ENCODE peak calls at places on chromosomes 12 and 14, in nine cellular contexts. L is GM04504; W is activated CD4-positive, alpha-beta T cell treated with anti-CD3 and anti-CD28 coated beads, Interleukin-2, amount 50 U/mL, for 24 hours; C is germinal center; O is progenitor cell of endocrine pancreas; D is tibial nerve; B is NCI-H2081; K is AG08395; H is left cardiac atrium. I is an unnamed sample.
A peak's percentile ranks its signal among the peaks of the same experiment; 100 is the strongest.

GRCh38 chr12:79140711-79141110 is 276.1 kb downstream of the SYT1 start:
- DNase-seq in O (no peak), D (no peak), W (no peak), L (no peak), B (no peak), H (no peak), K (no peak), C (no peak), I (no peak)

GRCh38 chr14:96681826-96682225 is 115.4 kb upstream of the VRK1 start:
- DNase-seq in B (no peak), K (no peak), L (no peak), W (no peak), D (no peak), H (no peak), O (no peak), C (no peak), I (no peak)

GRCh38 chr12:12392428-12392827 is 35.5 kb downstream of the BORCS5 start:
- DNase-seq in O (no peak), H (no peak), C (no peak), D (no peak), K (no peak), L (no peak), B (no peak), W (no peak), I (peak; percentile 94)

GRCh38 chr12:98002887-98003493 is 512.4 kb upstream of the TMPO start:
- DNase-seq in L (peak; percentile 1), H (no peak), B (peak; percentile 88), O (no peak), K (no peak), C (peak; percentile 18), D (no peak), W (no peak), I (peak; percentile 58)

GRCh38 chr14:37874429-37875109 is 279.1 kb downstream of the TTC6 start:
- DNase-seq in B (peak; percentile 77), C (peak; percentile 51), D (peak; percentile 75), W (peak; percentile 67), K (peak; percentile 82), L (peak; percentile 34), H (peak; percentile 83), O (peak; percentile 89), I (peak; percentile 59)

GRCh38 chr14:26820101-26820500 is 222.3 kb upstream of the NOVA1 start:
- DNase-seq in B (peak; percentile 42), C (no peak), H (no peak), L (no peak), D (no peak), W (no peak), O (no peak), K (no peak), I (no peak)

GRCh38 chr12:31633464-31633863 is 26.0 kb upstream of the ETFBKMT start:
- DNase-seq in D (no peak), C (no peak), H (no peak), K (no peak), B (no peak), L (no peak), O (no peak), W (no peak), I (no peak)

GRCh38 chr12:109876406-109876805 is 3.9 kb downstream of the GLTP start:
- DNase-seq in D (no peak), C (no peak), K (no peak), O (no peak), H (no peak), W (no peak), L (no peak), B (no peak), I (no peak)

GRCh38 chr12:101782544-101782855 is 43.2 kb upstream of the SYCP3 start:
- DNase-seq in C (no peak), B (no peak), H (no peak), W (no peak), D (no peak), K (peak; percentile 10), L (no peak), O (no peak), I (no peak)

GRCh38 chr14:24795406-24795805 is 161.4 kb upstream of the GZMB start:
- DNase-seq in D (no peak), B (no peak), L (no peak), C (no peak), W (no peak), H (no peak), O (no peak), K (no peak), I (no peak)

GRCh38 chr14:65261946-65262345 is 150.6 kb upstream of the FUT8 start:
- DNase-seq in B (no peak), L (no peak), O (no peak), H (no peak), W (no peak), C (no peak), D (no peak), K (no peak), I (no peak)